ENCODE peak calls at places on chromosomes 4 and X, in eight cellular contexts. H is K562, O is tibial nerve, U is sigmoid colon, Q is transverse colon, R is suprapubic skin, L is ovary, S is H1. J is an unnamed sample.
A peak's percentile ranks its signal among the peaks of the same experiment; 100 is the strongest.

GRCh38 chrX:120310861-120311631 is at the start of gene TMEM255A:
- DNase-seq in H (no peak), O (no peak), U (peak; percentile 68), Q (no peak), R (peak; percentile 56), L (peak; percentile 55), S (no peak), J (no peak)

GRCh38 chrX:53713987-53714579 is 27.6 kb upstream of the HUWE1 start:
- DNase-seq in H (no peak), O (no peak), U (no peak), Q (no peak), R (no peak), L (no peak), S (no peak), J (no peak)

GRCh38 chr4:158042591-158043030 is 130.2 kb downstream of the GASK1B start:
- DNase-seq in H (no peak), O (no peak), U (no peak), Q (no peak), R (no peak), L (no peak), S (no peak), J (no peak)

GRCh38 chr4:5747746-5748365 is 36.9 kb downstream of the EVC start:
- DNase-seq in H (no peak), O (peak; percentile 45), U (peak; percentile 68), Q (no peak), R (no peak), L (no peak), S (no peak), J (no peak)

GRCh38 chr4:81453024-81453423 is 18.7 kb downstream of the RASGEF1B start:
- DNase-seq in H (no peak), O (no peak), U (no peak), Q (no peak), R (no peak), L (no peak), S (no peak), J (no peak)

GRCh38 chrX:105816517-105816916 is 5.8 kb upstream of the NRK start:
- DNase-seq in H (no peak), O (no peak), U (no peak), Q (no peak), R (no peak), L (no peak), S (no peak), J (no peak)

GRCh38 chrX:19782419-19782818 is 105.0 kb downstream of the SH3KBP1 start:
- DNase-seq in H (no peak), O (no peak), U (no peak), Q (no peak), R (no peak), L (no peak), S (no peak), J (no peak)

GRCh38 chrX:13649823-13650222 is 3.1 kb upstream of the TCEANC start:
- DNase-seq in H (no peak), O (no peak), U (no peak), Q (no peak), R (no peak), L (no peak), S (no peak), J (no peak)

GRCh38 chrX:102067966-102068723 is 57.3 kb upstream of the TCEAL2 start:
- DNase-seq in H (peak; percentile 4), O (peak; percentile 36), U (no peak), Q (no peak), R (no peak), L (no peak), S (no peak), J (no peak)

GRCh38 chr4:6953751-6954380 is 44.2 kb downstream of the TBC1D14 start:
- DNase-seq in H (peak; percentile 82), O (no peak), U (peak; percentile 90), Q (peak; percentile 91), R (peak; percentile 92), L (peak; percentile 95), S (no peak), J (peak; percentile 94)

GRCh38 chrX:20374866-20375530 is 108.3 kb upstream of the RPS6KA3 start:
- DNase-seq in H (peak; percentile 6), O (no peak), U (no peak), Q (no peak), R (no peak), L (no peak), S (no peak), J (no peak)

GRCh38 chr4:110970642-110971041 is 347.8 kb upstream of the PITX2 start:
- DNase-seq in H (no peak), O (no peak), U (no peak), Q (peak; percentile 68), R (no peak), L (no peak), S (peak; percentile 49), J (peak; percentile 26)

GRCh38 chr4:5887361-5888221 is 5.3 kb downstream of the CRMP1 start:
- DNase-seq in H (no peak), O (no peak), U (no peak), Q (no peak), R (no peak), L (no peak), S (no peak), J (no peak)

GRCh38 chr4:118224239-118224829 is 128.5 kb downstream of the PRSS12 start:
- DNase-seq in H (peak; percentile 17), O (no peak), U (no peak), Q (no peak), R (no peak), L (no peak), S (no peak), J (no peak)

GRCh38 chr4:90503677-90504076 is 376.5 kb downstream of the CCSER1 start:
- DNase-seq in H (no peak), O (no peak), U (no peak), Q (no peak), R (no peak), L (no peak), S (no peak), J (no peak)

GRCh38 chr4:1856920-1857699 is 1.2 kb upstream of the LETM1 start:
- DNase-seq in H (peak; percentile 43), O (no peak), U (peak; percentile 79), Q (peak; percentile 44), R (no peak), L (peak; percentile 35), S (no peak), J (no peak)

GRCh38 chrX:112688242-112688641 is 8.5 kb upstream of the LHFPL1 start:
- DNase-seq in H (no peak), O (no peak), U (no peak), Q (no peak), R (no peak), L (no peak), S (no peak), J (no peak)

GRCh38 chr4:158538176-158538575 is 16.5 kb downstream of the RXFP1 start:
- DNase-seq in H (no peak), O (no peak), U (no peak), Q (no peak), R (no peak), L (no peak), S (no peak), J (no peak)

GRCh38 chrX:53476371-53476770 is 42.2 kb upstream of the HSD17B10 start:
- DNase-seq in H (no peak), O (no peak), U (no peak), Q (no peak), R (no peak), L (no peak), S (no peak), J (no peak)

GRCh38 chrX:155215443-155216178 is 649 bp upstream of the VBP1 start:
- DNase-seq in H (no peak), O (no peak), U (no peak), Q (no peak), R (no peak), L (no peak), S (no peak), J (no peak)

GRCh38 chr4:94895081-94895480 is 137.3 kb downstream of the BMPR1B start:
- DNase-seq in H (no peak), O (no peak), U (no peak), Q (no peak), R (no peak), L (no peak), S (no peak), J (no peak)

GRCh38 chr4:134807231-134807745 is 605.7 kb upstream of the PABPC4L start:
- DNase-seq in H (no peak), O (no peak), U (no peak), Q (no peak), R (no peak), L (no peak), S (no peak), J (no peak)
- TF ChIP-seq EP300 in H (no peak), O (no peak), U (no peak), Q (no peak), R (no peak), L (no peak), S (no peak), J (no peak)

DNA sequence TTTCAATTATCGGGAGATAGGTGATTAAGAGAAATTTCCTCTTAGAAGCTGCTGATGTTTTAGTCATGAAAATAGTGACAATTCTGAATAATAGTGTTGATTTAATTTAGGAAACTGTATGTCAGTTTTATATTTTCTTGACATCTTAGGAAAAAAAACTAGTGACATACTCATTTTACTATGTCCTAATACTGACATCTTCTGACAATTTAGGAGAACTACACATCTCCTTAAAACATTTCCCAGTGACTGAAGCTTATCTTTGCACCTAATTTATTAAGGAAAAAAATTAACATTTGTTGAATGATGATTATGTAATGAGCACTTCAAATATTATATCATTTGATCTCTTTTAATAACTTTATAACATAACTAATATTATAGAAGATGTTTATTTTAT is 42.0 kb upstream of the RBMXL3 start:
- DNase-seq in H (peak; percentile 16), O (no peak), U (no peak), Q (no peak), R (no peak), L (no peak), S (no peak), J (no peak)
- TF ChIP-seq EP300 in H (no peak), O (no peak), U (no peak), Q (no peak), R (no peak), L (no peak), S (no peak), J (no peak)

GRCh38 chr4:154640999-154641398 is 28.5 kb upstream of the FGG start:
- DNase-seq in H (no peak), O (no peak), U (no peak), Q (no peak), R (no peak), L (no peak), S (no peak), J (no peak)

GRCh38 chr4:154642361-154642760 is 29.9 kb upstream of the FGG start:
- DNase-seq in H (no peak), O (no peak), U (no peak), Q (no peak), R (no peak), L (no peak), S (no peak), J (no peak)

GRCh38 chr4:154643493-154643892 is 31.0 kb upstream of the FGG start:
- DNase-seq in H (no peak), O (no peak), U (no peak), Q (no peak), R (no peak), L (no peak), S (no peak), J (no peak)
- TF ChIP-seq EP300 in H (no peak), O (no peak), U (no peak), Q (no peak), R (no peak), L (no peak), S (no peak), J (no peak)

GRCh38 chrX:147340947-147341346 is 526.4 kb upstream of the CXorf51A start:
- DNase-seq in H (no peak), O (no peak), U (no peak), Q (no peak), R (no peak), L (no peak), S (no peak), J (no peak)

GRCh38 chrX:147343467-147343866 is 528.9 kb upstream of the CXorf51A start:
- DNase-seq in H (no peak), O (no peak), U (no peak), Q (no peak), R (no peak), L (no peak), S (no peak), J (no peak)

GRCh38 chrX:147342197-147342596 is 527.7 kb upstream of the CXorf51A start:
- DNase-seq in H (no peak), O (peak; percentile 4), U (no peak), Q (no peak), R (no peak), L (no peak), S (no peak), J (no peak)
- TF ChIP-seq EP300 in H (no peak), O (no peak), U (no peak), Q (no peak), R (no peak), L (no peak), S (no peak), J (no peak)

J was measured in stomach.